ENCODE peak calls at places on chromosomes 16 and 17, in ten cellular contexts. Q, Y, U, B, C, N, S, K, W and P are unnamed samples.

GRCh38 chr16:2919511-2920255 is 8.0 kb downstream of the FLYWCH1 start:
- DNase-seq in Q (peak), Y (peak), U (peak), B (peak), C (peak), N (peak), S (no peak), K (peak), W (peak), P (peak)

GRCh38 chr17:44707755-44708400 is 587 bp upstream of the DBF4B start:
- DNase-seq in Q (no peak), Y (no peak), U (no peak), B (no peak), C (no peak), N (no peak), S (no peak), K (peak), W (no peak), P (no peak)

GRCh38 chr17:63626551-63627228 is 4.5 kb downstream of the MAP3K3 start:
- DNase-seq in Q (no peak), Y (no peak), U (no peak), B (peak), C (no peak), N (no peak), S (no peak), K (peak), W (no peak), P (no peak)

GRCh38 chr16:87965973-87966667 is 14.9 kb downstream of the BANP start:
- DNase-seq in Q (no peak), Y (no peak), U (no peak), B (no peak), C (no peak), N (no peak), S (no peak), K (peak), W (no peak), P (no peak)

GRCh38 chr17:31744541-31744951 is 114.5 kb downstream of the COPRS start:
- DNase-seq in Q (no peak), Y (no peak), U (no peak), B (no peak), C (no peak), N (no peak), S (no peak), K (no peak), W (no peak), P (no peak)

GRCh38 chr17:226108-226772 is 44.8 kb upstream of the DOC2B start:
- DNase-seq in Q (no peak), Y (no peak), U (no peak), B (no peak), C (no peak), N (no peak), S (no peak), K (no peak), W (no peak), P (no peak)

GRCh38 chr16:21702259-21702658 is 38.5 kb downstream of the OTOA start:
- DNase-seq in Q (no peak), Y (no peak), U (no peak), B (peak), C (no peak), N (no peak), S (no peak), K (no peak), W (no peak), P (no peak)

GRCh38 chr17:52147431-52147830 is 11.1 kb downstream of the CA10 start:
- DNase-seq in Q (no peak), Y (peak), U (no peak), B (peak), C (no peak), N (no peak), S (no peak), K (no peak), W (no peak), P (no peak)

GRCh38 chr16:84643180-84643583 is 5.1 kb upstream of the KLHL36 start:
- DNase-seq in Q (peak), Y (peak), U (peak), B (peak), C (no peak), N (no peak), S (no peak), K (peak), W (peak), P (no peak)

GRCh38 chr16:544517-544916 is 15.7 kb upstream of the PRR35 start:
- DNase-seq in Q (no peak), Y (no peak), U (no peak), B (no peak), C (no peak), N (no peak), S (no peak), K (no peak), W (no peak), P (no peak)

GRCh38 chr16:64629622-64630021 is 492.2 kb downstream of the CDH11 start:
- DNase-seq in Q (no peak), Y (no peak), U (no peak), B (peak), C (no peak), N (no peak), S (no peak), K (peak), W (no peak), P (no peak)

GRCh38 chr16:80047796-80048649 is 447.5 kb upstream of the MAF start:
- DNase-seq in Q (no peak), Y (no peak), U (no peak), B (peak), C (no peak), N (no peak), S (no peak), K (no peak), W (no peak), P (no peak)

GRCh38 chr17:74089869-74090464 is 113.5 kb upstream of the RPL38 start:
- DNase-seq in Q (peak), Y (peak), U (no peak), B (peak), C (peak), N (peak), S (no peak), K (peak), W (no peak), P (peak)

GRCh38 chr16:49458221-49458620 is 84.6 kb downstream of the C16orf78 start:
- DNase-seq in Q (peak), Y (no peak), U (no peak), B (no peak), C (no peak), N (no peak), S (no peak), K (no peak), W (no peak), P (no peak)

GRCh38 chr16:22183335-22183734 is 21.0 kb downstream of the SDR42E2 start:
- DNase-seq in Q (no peak), Y (no peak), U (no peak), B (no peak), C (no peak), N (no peak), S (no peak), K (no peak), W (no peak), P (no peak)

GRCh38 chr16:75584108-75584507 is 17.9 kb downstream of the GABARAPL2 start:
- DNase-seq in Q (no peak), Y (no peak), U (no peak), B (no peak), C (no peak), N (no peak), S (no peak), K (no peak), W (no peak), P (peak)

GRCh38 chr17:35752945-35753764 is at the start of gene GAS2L2:
- DNase-seq in Q (no peak), Y (no peak), U (no peak), B (no peak), C (no peak), N (peak), S (no peak), K (peak), W (no peak), P (no peak)

DNA sequence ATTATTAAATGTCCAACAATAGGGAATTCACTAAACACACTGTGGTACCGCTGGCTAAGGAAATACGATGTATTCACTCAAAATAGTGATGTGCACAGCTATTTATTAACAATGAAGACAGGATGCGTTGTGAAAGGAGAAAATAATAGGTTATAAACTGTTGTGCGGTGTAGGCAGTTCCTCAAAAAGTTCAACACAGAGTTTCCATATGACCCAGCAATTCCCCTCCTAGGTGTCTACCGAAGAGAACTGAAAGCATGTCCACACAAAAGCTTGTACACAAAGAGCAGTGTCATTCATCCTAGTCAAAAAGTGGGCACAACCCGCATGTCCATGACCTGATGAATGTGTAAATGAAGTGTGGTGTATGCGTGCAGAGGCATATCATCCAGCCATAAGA is 1.1 kb upstream of the CES1 start:
- DNase-seq in Q (no peak), Y (no peak), U (no peak), B (no peak), C (no peak), N (no peak), S (no peak), K (no peak), W (no peak), P (no peak)
- TF ChIP-seq CTCF in Q (no peak), Y (no peak), U (no peak), B (no peak), C (no peak), N (no peak), S (no peak), K (no peak), W (no peak), P (no peak)

GRCh38 chr17:78878871-78879270 is 24.1 kb downstream of the CEP295NL start:
- DNase-seq in Q (no peak), Y (no peak), U (no peak), B (no peak), C (no peak), N (no peak), S (no peak), K (no peak), W (no peak), P (no peak)
- H3K4me3 ChIP-seq in Q (no peak), Y (no peak), U (no peak), B (no peak), C (no peak), N (no peak), S (no peak), K (no peak), W (peak), P (no peak)

GRCh38 chr16:11497329-11497805 is 89.4 kb downstream of the LITAF start:
- DNase-seq in Q (peak), Y (peak), U (peak), B (peak), C (peak), N (peak), S (peak), K (peak), W (no peak), P (no peak)
- TF ChIP-seq CTCF in Q (no peak), Y (no peak), U (no peak), B (peak), C (no peak), N (peak), S (no peak), K (peak), W (peak), P (no peak)

GRCh38 chr16:56513972-56514371 is 5.9 kb downstream of the BBS2 start:
- DNase-seq in Q (peak), Y (peak), U (peak), B (peak), C (peak), N (peak), S (no peak), K (peak), W (peak), P (no peak)

GRCh38 chr16:56518435-56518834 is 1.4 kb downstream of the BBS2 start:
- DNase-seq in Q (no peak), Y (peak), U (no peak), B (no peak), C (no peak), N (no peak), S (no peak), K (no peak), W (no peak), P (no peak)

GRCh38 chr16:56517206-56517605 is 2.6 kb downstream of the BBS2 start:
- DNase-seq in Q (no peak), Y (no peak), U (no peak), B (no peak), C (no peak), N (no peak), S (no peak), K (no peak), W (no peak), P (no peak)

GRCh38 chr16:56514845-56515244 is 5.0 kb downstream of the BBS2 start:
- DNase-seq in Q (no peak), Y (peak), U (no peak), B (peak), C (no peak), N (no peak), S (no peak), K (no peak), W (no peak), P (no peak)

GRCh38 chr16:56515665-56516064 is 4.2 kb downstream of the BBS2 start:
- DNase-seq in Q (no peak), Y (no peak), U (no peak), B (no peak), C (no peak), N (no peak), S (no peak), K (no peak), W (no peak), P (no peak)
- H3K4me3 ChIP-seq in Q (no peak), Y (no peak), U (no peak), B (no peak), C (no peak), N (no peak), S (no peak), K (no peak), W (no peak), P (no peak)

DNA sequence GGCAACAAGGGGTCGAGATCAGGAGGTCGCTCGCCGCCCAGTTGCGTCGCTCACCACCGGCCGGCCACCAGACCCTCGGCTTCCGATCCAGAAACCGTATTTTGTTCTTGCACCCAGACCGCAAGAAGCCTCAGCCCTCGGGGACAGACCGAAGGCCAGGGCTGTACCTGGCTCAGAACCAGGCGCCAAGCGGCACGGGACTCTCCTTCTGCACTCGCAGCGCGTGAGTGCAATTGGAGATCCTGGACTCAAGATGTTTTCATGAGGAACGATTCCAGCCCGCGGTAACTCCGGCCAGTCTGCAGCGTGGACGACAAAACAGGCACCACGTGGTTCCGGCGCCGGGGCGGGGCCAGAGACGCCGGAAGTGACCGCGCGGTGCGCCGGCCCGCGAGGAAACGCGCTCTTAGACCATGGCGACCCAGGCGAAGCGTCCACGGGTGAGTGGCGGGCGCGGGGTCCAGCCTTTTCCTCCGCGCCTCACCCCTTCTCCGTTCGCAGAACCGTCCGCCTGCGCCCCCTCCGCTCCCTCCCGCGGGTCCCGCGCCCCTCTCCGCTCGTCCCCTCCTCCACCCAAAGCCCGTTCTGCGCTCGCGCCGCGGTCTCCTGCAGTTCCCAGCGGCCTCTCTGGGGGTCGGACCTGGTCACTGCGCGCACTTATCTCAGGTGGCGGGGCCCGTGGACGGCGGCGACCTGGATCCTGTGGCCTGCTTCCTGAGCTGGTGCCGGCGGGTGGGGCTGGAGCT is at the start of gene SETD6:
- DNase-seq in Q (peak), Y (peak), U (peak), B (peak), C (peak), N (peak), S (peak), K (peak), W (peak), P (peak)
- TF ChIP-seq CTCF in Q (no peak), Y (no peak), U (no peak), B (peak), C (no peak), N (peak), S (peak), K (peak), W (no peak), P (peak)

DNA sequence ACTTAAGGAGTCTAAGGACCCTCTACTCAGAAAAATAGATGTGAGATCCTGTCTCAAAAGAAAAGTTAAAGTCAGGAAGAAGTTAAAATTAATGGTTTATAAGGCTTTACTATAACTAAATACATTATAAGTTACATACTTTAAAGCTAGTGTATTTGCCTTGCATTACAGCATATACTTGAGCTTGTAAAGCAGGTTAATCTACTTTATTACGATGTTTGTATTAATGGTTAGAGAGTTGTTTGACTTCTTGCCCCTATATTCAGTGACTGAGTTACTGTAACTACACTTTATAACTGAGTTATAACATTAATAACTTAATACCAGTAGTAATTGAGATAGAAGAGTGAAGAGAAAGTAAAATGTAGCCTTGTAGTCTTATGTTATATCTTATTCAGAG is 22.8 kb downstream of the CLTC start:
- DNase-seq in Q (no peak), Y (no peak), U (no peak), B (no peak), C (no peak), N (no peak), S (no peak), K (no peak), W (no peak), P (no peak)
- H3K4me3 ChIP-seq in Q (no peak), Y (no peak), U (no peak), B (no peak), C (no peak), N (no peak), S (no peak), K (no peak), W (no peak), P (no peak)

GRCh38 chr17:16141685-16142084 is 73.6 kb downstream of the NCOR1 start:
- DNase-seq in Q (no peak), Y (no peak), U (no peak), B (no peak), C (no peak), N (no peak), S (no peak), K (no peak), W (no peak), P (no peak)
- TF ChIP-seq CTCF in Q (no peak), Y (no peak), U (no peak), B (no peak), C (no peak), N (no peak), S (no peak), K (no peak), W (no peak), P (no peak)

GRCh38 chr17:40818733-40819527 is 3.5 kb downstream of the KRT10 start:
- DNase-seq in Q (peak), Y (peak), U (peak), B (peak), C (peak), N (peak), S (peak), K (peak), W (peak), P (peak)

GRCh38 chr17:40821536-40821935 is 878 bp downstream of the KRT10 start:
- DNase-seq in Q (no peak), Y (no peak), U (no peak), B (no peak), C (no peak), N (no peak), S (no peak), K (no peak), W (no peak), P (no peak)

GRCh38 chr17:40819528-40820125 is 2.8 kb downstream of the KRT10 start:
- DNase-seq in Q (no peak), Y (no peak), U (no peak), B (no peak), C (no peak), N (no peak), S (no peak), K (peak), W (no peak), P (no peak)

GRCh38 chr17:40822132-40822812 is at the start of gene KRT10:
- DNase-seq in Q (no peak), Y (no peak), U (no peak), B (peak), C (no peak), N (no peak), S (no peak), K (no peak), W (no peak), P (no peak)

GRCh38 chr17:40820228-40820838 is 2.1 kb downstream of the KRT10 start:
- DNase-seq in Q (no peak), Y (no peak), U (no peak), B (no peak), C (no peak), N (no peak), S (no peak), K (no peak), W (no peak), P (no peak)
- H3K4me3 ChIP-seq in Q (no peak), Y (peak), U (no peak), B (peak), C (peak), N (no peak), S (no peak), K (no peak), W (no peak), P (no peak)